ENCODE peak calls at places on chromosomes 5 and 9, in seven cellular contexts. L, F, N, K, D, J and S are unnamed samples.
A peak's percentile ranks its signal among the peaks of the same experiment; 100 is the strongest.

GRCh38 chr9:89562186-89562814 is 42.5 kb upstream of the GADD45G start:
- DNase-seq in N (no peak), K (no peak), D (no peak), L (peak; percentile 8), F (no peak), J (peak; percentile 49), S (no peak)

GRCh38 chr5:134458676-134459403 is 47.2 kb upstream of the CDKN2AIPNL start:
- DNase-seq in D (no peak), N (no peak), J (no peak), L (no peak), F (no peak), K (no peak), S (no peak)

GRCh38 chr9:89680547-89681467 is 76.0 kb downstream of the GADD45G start:
- DNase-seq in J (no peak), D (no peak), F (no peak), L (no peak), N (no peak), K (no peak), S (no peak)

GRCh38 chr9:108477538-108478006 is 378.2 kb downstream of the ACTL7B start:
- DNase-seq in K (no peak), J (peak; percentile 79), D (no peak), L (peak; percentile 88), F (peak; percentile 38), N (peak; percentile 88), S (peak; percentile 90)

GRCh38 chr9:83425240-83425639 is 113.0 kb downstream of the FRMD3 start:
- DNase-seq in J (no peak), D (no peak), L (no peak), N (no peak), F (no peak), K (no peak), S (peak; percentile 64)

GRCh38 chr9:130845254-130845653 is 10.2 kb downstream of the ABL1 start:
- DNase-seq in K (no peak), J (no peak), F (no peak), L (peak; percentile 33), N (peak; percentile 49), D (no peak), S (no peak)

GRCh38 chr5:100004969-100005368 is 530.2 kb upstream of the FAM174A start:
- DNase-seq in L (no peak), F (no peak), J (no peak), D (no peak), N (no peak), K (no peak), S (peak; percentile 92)

GRCh38 chr5:65749956-65750355 is 28.0 kb downstream of the NLN start:
- DNase-seq in J (no peak), L (no peak), D (no peak), F (no peak), N (no peak), K (no peak), S (no peak)

GRCh38 chr9:95157491-95158151 is 159.9 kb downstream of the FANCC start:
- DNase-seq in D (peak; percentile 31), K (peak; percentile 54), F (peak; percentile 94), N (peak; percentile 97), J (peak; percentile 96), L (peak; percentile 94), S (peak; percentile 69)

GRCh38 chr9:12822111-12822510 is 47.3 kb downstream of the LURAP1L start:
- DNase-seq in J (no peak), N (peak; percentile 32), L (no peak), F (no peak), D (no peak), K (no peak), S (no peak)

GRCh38 chr5:68070641-68071191 is 144.8 kb upstream of the PIK3R1 start:
- DNase-seq in F (no peak), N (peak; percentile 20), D (peak; percentile 89), K (no peak), J (no peak), L (no peak), S (no peak)

DNA sequence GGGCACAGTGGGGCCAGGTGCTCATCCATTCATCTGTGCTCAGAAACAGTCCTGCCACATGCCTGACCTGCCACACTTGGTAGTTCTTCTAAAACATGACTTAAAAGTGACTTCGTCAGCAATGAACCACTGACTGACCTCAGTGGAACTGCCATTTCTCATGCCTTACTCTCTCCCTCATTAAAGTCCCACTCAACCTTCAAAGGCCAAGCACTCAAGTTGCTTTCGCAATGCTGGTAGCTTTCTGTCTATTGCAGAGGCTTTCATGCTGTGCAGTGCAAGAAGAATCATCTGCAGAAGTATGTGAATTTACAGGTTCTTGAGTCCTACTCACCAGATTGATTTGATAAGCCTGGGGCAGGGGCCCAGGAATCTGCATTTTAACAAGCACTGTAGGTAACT is 23.9 kb downstream of the B4GALT1 start:
- DNase-seq in K (no peak), F (no peak), D (peak; percentile 56), N (peak; percentile 77), L (peak; percentile 57), J (peak; percentile 61), S (peak; percentile 66)
- H3K4me3 ChIP-seq in K (no peak overlapping the region), F (no peak overlapping the region), D (no peak overlapping the region), N (no peak overlapping the region), L (no peak overlapping the region), J (no peak overlapping the region), S (no peak overlapping the region)

DNA sequence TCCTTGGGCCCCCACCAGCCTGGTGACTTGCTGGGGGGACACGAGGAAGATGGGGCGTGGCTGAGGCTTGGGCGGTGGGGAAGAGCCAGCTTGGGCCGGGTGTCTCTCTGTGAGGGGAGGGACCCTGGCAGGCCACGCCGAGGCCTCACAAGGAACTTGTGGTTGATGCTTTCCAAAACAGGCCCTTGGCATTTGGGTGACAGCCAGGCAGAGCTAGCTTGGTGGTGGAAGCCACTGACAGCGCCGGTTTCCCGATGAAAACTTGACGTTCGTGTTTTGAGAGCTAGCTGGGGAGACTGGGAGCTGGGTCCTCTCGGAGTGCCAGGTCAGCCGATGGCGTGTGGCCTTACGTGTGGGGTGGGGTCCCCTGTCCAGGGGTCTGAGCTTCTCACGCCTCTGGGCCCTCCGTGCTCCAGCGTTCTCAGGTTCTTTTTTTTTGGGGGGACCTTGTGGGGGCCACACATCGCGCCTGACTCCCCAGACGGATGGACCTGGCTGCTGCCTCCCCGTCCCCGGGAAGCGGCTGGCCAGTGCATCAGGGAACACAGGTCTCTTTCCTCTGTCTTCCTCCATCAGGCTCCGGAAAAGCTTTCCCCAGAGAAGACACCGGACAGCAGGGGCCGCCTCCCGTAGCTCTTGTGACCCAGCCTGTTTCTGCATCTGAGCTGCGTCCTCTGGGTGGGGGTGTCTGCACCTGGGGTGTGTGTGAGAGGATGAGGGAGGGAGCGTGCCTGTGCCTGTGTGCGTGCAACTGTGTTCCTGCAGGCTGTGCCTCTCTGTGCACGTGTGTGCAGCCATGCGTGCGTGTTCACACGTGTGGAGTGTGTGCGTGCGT is 129.3 kb upstream of the LPCAT1 start:
- DNase-seq in D (peak; percentile 48), F (no peak), J (peak; percentile 20), L (no peak), K (no peak), N (no peak), S (no peak)
- H3K4me3 ChIP-seq in D (no peak overlapping the region), F (no peak overlapping the region), J (no peak overlapping the region), L (no peak overlapping the region), K (no peak overlapping the region), N (no peak overlapping the region), S (no peak overlapping the region)

DNA sequence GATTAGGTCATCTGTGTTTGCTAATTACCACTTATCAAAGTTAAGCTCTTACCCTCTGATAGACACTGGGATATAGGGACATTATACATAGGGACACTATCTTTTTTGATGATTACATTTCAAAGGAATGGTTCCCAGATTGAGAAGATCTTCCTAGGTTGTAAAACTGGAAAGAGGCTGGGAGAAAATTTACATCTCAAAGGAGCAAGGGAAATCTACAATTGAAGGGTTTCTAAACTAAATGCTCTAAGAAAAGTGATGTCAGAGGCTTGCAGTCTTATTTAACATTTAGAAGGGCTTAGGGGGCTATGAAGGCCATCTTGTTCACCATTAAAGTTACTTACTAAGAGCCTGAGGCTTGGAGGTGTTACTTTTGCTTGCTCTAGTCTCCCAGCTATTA is 242.8 kb downstream of the PRR16 start:
- DNase-seq in L (no peak), D (no peak), N (no peak), J (no peak), F (no peak), K (no peak), S (no peak)
- H3K4me3 ChIP-seq in L (no peak overlapping the region), D (no peak overlapping the region), N (no peak overlapping the region), J (no peak overlapping the region), F (no peak overlapping the region), K (no peak overlapping the region), S (no peak overlapping the region)

GRCh38 chr9:35687972-35688557 is 1.7 kb downstream of the TPM2 start:
- DNase-seq in K (no peak), L (no peak), N (no peak), D (no peak), F (no peak), J (no peak), S (no peak)

GRCh38 chr9:35689601-35690446 is at the start of gene TPM2:
- DNase-seq in K (peak; percentile 88), F (no peak), L (peak; percentile 88), D (no peak), N (peak; percentile 68), J (peak; percentile 90), S (peak; percentile 40)

GRCh38 chr9:35690447-35691324 is 961 bp upstream of the TPM2 start:
- DNase-seq in F (no peak), L (peak; percentile 81), J (peak; percentile 84), N (peak; percentile 71), K (peak; percentile 89), D (peak; percentile 26), S (no peak)

GRCh38 chr9:35687306-35687705 is 2.4 kb downstream of the TPM2 start:
- DNase-seq in K (no peak), D (no peak), L (no peak), F (no peak), N (no peak), J (no peak), S (no peak)

GRCh38 chr9:35689351-35689600 is 449 bp downstream of the TPM2 start:
- DNase-seq in J (no peak), K (no peak), D (no peak), N (no peak), F (no peak), L (no peak), S (no peak)
- H3K4me3 ChIP-seq in J (peak overlapping the region; percentile 77), K (peak overlapping the region; percentile 85), D (no peak overlapping the region), N (peak overlapping the region; percentile 79), F (peak overlapping the region; percentile 100), L (peak overlapping the region; percentile 87), S (peak overlapping the region; percentile 58)

GRCh38 chr9:137022620-137023008 is 5.4 kb downstream of the ABCA2 start:
- DNase-seq in N (no peak), L (no peak), K (no peak), F (no peak), J (no peak), D (no peak), S (no peak)

GRCh38 chr9:137021979-137022619 is 5.9 kb downstream of the ABCA2 start:
- DNase-seq in F (peak; percentile 45), J (peak; percentile 35), L (peak; percentile 51), K (no peak), N (peak; percentile 34), D (peak; percentile 81), S (peak; percentile 90)

GRCh38 chr9:137019891-137020683 is 8.0 kb downstream of the ABCA2 start:
- DNase-seq in L (no peak), N (no peak), D (no peak), J (no peak), F (no peak), K (no peak), S (no peak)

GRCh38 chr9:137020771-137021573 is 7.1 kb downstream of the ABCA2 start:
- DNase-seq in N (no peak), L (no peak), J (no peak), F (no peak), D (no peak), K (no peak), S (no peak)

GRCh38 chr9:137021574-137021978 is 6.5 kb downstream of the ABCA2 start:
- DNase-seq in F (no peak), D (no peak), N (no peak), J (no peak), L (no peak), K (no peak), S (no peak)
- H3K4me3 ChIP-seq in F (no peak overlapping the region), D (no peak overlapping the region), N (no peak overlapping the region), J (no peak overlapping the region), L (no peak overlapping the region), K (no peak overlapping the region), S (no peak overlapping the region)

GRCh38 chr9:93287189-93287552 is 103.2 kb downstream of the WNK2 start:
- DNase-seq in N (no peak), L (no peak), K (no peak), F (no peak), D (no peak), J (no peak), S (no peak)
- H3K4me3 ChIP-seq in N (no peak overlapping the region), L (no peak overlapping the region), K (no peak overlapping the region), F (no peak overlapping the region), D (no peak overlapping the region), J (no peak overlapping the region), S (no peak overlapping the region)